ENCODE peak calls at places on chromosomes 11 and 22, in six cellular contexts. One of them, this sample, is unnamed. For H3K4me1, the result is how much of the 10 kb centered on the place peaks cover.

GRCh38 chr11:77558380-77558779 is 31.4 kb upstream of the AQP11 start:
- DNase-seq in fibroblast of lung: no peak
- DNase-seq in transverse colon: no peak
- DNase-seq in heart right ventricle: no peak
- DNase-seq in pancreas: no peak
- DNase-seq in suprapubic skin: no peak
- DNase-seq in this sample: no peak

GRCh38 chr11:95296165-95296564 is 65.2 kb upstream of the SESN3 start:
- DNase-seq in fibroblast of lung: no peak
- DNase-seq in transverse colon: peak
- DNase-seq in heart right ventricle: no peak
- DNase-seq in pancreas: peak
- DNase-seq in suprapubic skin: no peak
- DNase-seq in this sample: no peak

GRCh38 chr22:22201185-22201924 is 43.2 kb upstream of the VPREB1 start:
- DNase-seq in fibroblast of lung: peak
- DNase-seq in transverse colon: peak
- DNase-seq in heart right ventricle: peak
- DNase-seq in pancreas: no peak
- DNase-seq in suprapubic skin: no peak
- DNase-seq in this sample: peak

GRCh38 chr11:36500315-36500721 is 9.8 kb downstream of the TRAF6 start:
- DNase-seq in fibroblast of lung: peak
- DNase-seq in transverse colon: peak
- DNase-seq in heart right ventricle: no peak
- DNase-seq in pancreas: no peak
- DNase-seq in suprapubic skin: no peak
- DNase-seq in this sample: peak

GRCh38 chr11:119352857-119353260 is 6.4 kb upstream of the MFRP start:
- DNase-seq in fibroblast of lung: peak
- DNase-seq in transverse colon: no peak
- DNase-seq in heart right ventricle: no peak
- DNase-seq in pancreas: peak
- DNase-seq in suprapubic skin: peak
- DNase-seq in this sample: no peak

GRCh38 chr22:29219881-29220670 is 14.4 kb downstream of the EMID1 start:
- DNase-seq in fibroblast of lung: no peak
- DNase-seq in transverse colon: no peak
- DNase-seq in heart right ventricle: no peak
- DNase-seq in pancreas: no peak
- DNase-seq in suprapubic skin: peak
- DNase-seq in this sample: no peak

GRCh38 chr11:58498464-58498863 is 9.4 kb downstream of the OR5B21 start:
- DNase-seq in fibroblast of lung: no peak
- DNase-seq in transverse colon: peak
- DNase-seq in heart right ventricle: no peak
- DNase-seq in pancreas: no peak
- DNase-seq in suprapubic skin: no peak
- DNase-seq in this sample: no peak

GRCh38 chr22:30221121-30221992 is 25.2 kb downstream of the LIF start:
- DNase-seq in fibroblast of lung: no peak
- DNase-seq in transverse colon: peak
- DNase-seq in heart right ventricle: no peak
- DNase-seq in pancreas: no peak
- DNase-seq in suprapubic skin: no peak
- DNase-seq in this sample: no peak

GRCh38 chr11:111967651-111968050 is 30.5 kb downstream of the DIXDC1 start:
- DNase-seq in fibroblast of lung: no peak
- DNase-seq in transverse colon: no peak
- DNase-seq in heart right ventricle: peak
- DNase-seq in pancreas: no peak
- DNase-seq in suprapubic skin: no peak
- DNase-seq in this sample: no peak

GRCh38 chr11:12116425-12117032 is 6.1 kb downstream of the MICAL2 start:
- DNase-seq in fibroblast of lung: no peak
- DNase-seq in transverse colon: no peak
- DNase-seq in heart right ventricle: no peak
- DNase-seq in pancreas: no peak
- DNase-seq in suprapubic skin: no peak
- DNase-seq in this sample: no peak

GRCh38 chr22:35380013-35380412 is 883 bp upstream of the HMOX1 start:
- DNase-seq in fibroblast of lung: peak
- DNase-seq in transverse colon: peak
- DNase-seq in heart right ventricle: no peak
- DNase-seq in pancreas: no peak
- DNase-seq in suprapubic skin: no peak
- DNase-seq in this sample: no peak

GRCh38 chr11:118859995-118860394 is 23.7 kb upstream of the CXCR5 start:
- DNase-seq in fibroblast of lung: no peak
- DNase-seq in transverse colon: no peak
- DNase-seq in heart right ventricle: no peak
- DNase-seq in pancreas: no peak
- DNase-seq in suprapubic skin: no peak
- DNase-seq in this sample: no peak

GRCh38 chr11:88384004-88384677 is 46.6 kb upstream of the CTSC start:
- DNase-seq in fibroblast of lung: no peak
- DNase-seq in transverse colon: no peak
- DNase-seq in heart right ventricle: no peak
- DNase-seq in pancreas: no peak
- DNase-seq in suprapubic skin: no peak
- DNase-seq in this sample: no peak

GRCh38 chr11:87374206-87374793 is 336.6 kb downstream of the TMEM135 start:
- DNase-seq in fibroblast of lung: no peak
- DNase-seq in transverse colon: no peak
- DNase-seq in heart right ventricle: no peak
- DNase-seq in pancreas: no peak
- DNase-seq in suprapubic skin: no peak
- DNase-seq in this sample: no peak

GRCh38 chr11:93063101-93063500 is 93.7 kb downstream of the MTNR1B start:
- DNase-seq in fibroblast of lung: no peak
- DNase-seq in transverse colon: no peak
- DNase-seq in heart right ventricle: no peak
- DNase-seq in pancreas: no peak
- DNase-seq in suprapubic skin: no peak
- DNase-seq in this sample: no peak

GRCh38 chr11:77198440-77198849 is 70.4 kb downstream of the MYO7A start:
- DNase-seq in fibroblast of lung: no peak
- DNase-seq in transverse colon: no peak
- DNase-seq in heart right ventricle: no peak
- DNase-seq in pancreas: no peak
- DNase-seq in suprapubic skin: peak
- DNase-seq in this sample: peak

GRCh38 chr11:12009617-12010321 is 1.3 kb upstream of the DKK3 start:
- DNase-seq in fibroblast of lung: no peak
- DNase-seq in transverse colon: no peak
- DNase-seq in heart right ventricle: no peak
- DNase-seq in pancreas: no peak
- DNase-seq in suprapubic skin: no peak
- DNase-seq in this sample: no peak

GRCh38 chr11:85658180-85658579 is 6.7 kb downstream of the CREBZF start:
- DNase-seq in fibroblast of lung: no peak
- DNase-seq in transverse colon: no peak
- DNase-seq in heart right ventricle: no peak
- DNase-seq in pancreas: no peak
- DNase-seq in suprapubic skin: no peak
- DNase-seq in this sample: no peak
- H3K4me1 ChIP-seq in fibroblast of lung: under half
- H3K4me1 ChIP-seq in transverse colon: under half
- H3K4me1 ChIP-seq in heart right ventricle: half or more
- H3K4me1 ChIP-seq in pancreas: under half
- H3K4me1 ChIP-seq in suprapubic skin: under half
- H3K4me1 ChIP-seq in this sample: under half

GRCh38 chr11:132992838-132993680 is 539.2 kb downstream of the OPCML start:
- DNase-seq in fibroblast of lung: peak
- DNase-seq in transverse colon: no peak
- DNase-seq in heart right ventricle: no peak
- DNase-seq in pancreas: no peak
- DNase-seq in suprapubic skin: no peak
- DNase-seq in this sample: no peak
- TF ChIP-seq CTCF in fibroblast of lung: peak
- TF ChIP-seq CTCF in transverse colon: no peak
- TF ChIP-seq CTCF in heart right ventricle: no peak
- TF ChIP-seq CTCF in pancreas: no peak
- TF ChIP-seq CTCF in suprapubic skin: no peak
- TF ChIP-seq CTCF in this sample: peak

GRCh38 chr11:86069408-86070086 is 663 bp upstream of the PICALM start:
- DNase-seq in fibroblast of lung: peak
- DNase-seq in transverse colon: peak
- DNase-seq in heart right ventricle: no peak
- DNase-seq in pancreas: no peak
- DNase-seq in suprapubic skin: no peak
- DNase-seq in this sample: peak
- H3K27ac ChIP-seq in fibroblast of lung: peak
- H3K27ac ChIP-seq in transverse colon: peak
- H3K27ac ChIP-seq in heart right ventricle: peak
- H3K27ac ChIP-seq in pancreas: peak
- H3K27ac ChIP-seq in suprapubic skin: peak
- H3K27ac ChIP-seq in this sample: peak

DNA sequence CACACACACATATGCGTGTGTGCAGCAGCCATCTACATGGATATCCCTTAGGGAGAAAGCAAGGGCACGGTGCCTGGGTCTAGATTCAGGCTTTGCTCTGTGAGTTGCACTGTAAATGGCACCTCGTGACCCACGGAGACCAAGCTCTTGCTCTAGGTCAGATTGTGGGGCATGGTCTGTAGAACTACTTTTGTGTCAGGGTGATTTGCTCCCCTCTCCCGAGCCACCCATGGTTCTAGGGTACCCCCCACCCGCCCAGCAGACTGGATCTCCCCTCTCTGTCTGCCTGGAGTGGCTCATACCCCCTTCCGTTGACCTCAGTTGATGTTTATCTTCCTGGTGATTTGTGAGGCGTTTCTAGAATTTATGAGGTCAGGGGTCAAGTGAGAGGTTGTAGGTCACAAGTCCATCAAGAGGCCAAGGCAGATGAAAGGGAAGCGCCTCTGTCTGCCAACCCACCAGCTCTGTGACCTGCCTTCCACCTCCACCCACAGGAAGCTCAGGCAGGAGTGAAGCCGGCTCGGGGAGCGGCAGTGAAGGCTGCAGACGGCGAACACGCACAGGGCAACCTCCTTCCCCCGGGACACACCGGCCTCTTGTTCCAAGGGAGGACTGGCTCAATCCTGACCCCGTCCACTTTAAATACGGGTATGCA is 76.2 kb upstream of the TTLL12 start:
- DNase-seq in fibroblast of lung: peak
- DNase-seq in transverse colon: peak
- DNase-seq in heart right ventricle: no peak
- DNase-seq in pancreas: no peak
- DNase-seq in suprapubic skin: no peak
- DNase-seq in this sample: no peak
- H3K4me1 ChIP-seq in fibroblast of lung: under half
- H3K4me1 ChIP-seq in transverse colon: under half
- H3K4me1 ChIP-seq in heart right ventricle: under half
- H3K4me1 ChIP-seq in pancreas: under half
- H3K4me1 ChIP-seq in suprapubic skin: under half
- H3K4me1 ChIP-seq in this sample: under half

GRCh38 chr11:35009191-35009940 is 92.9 kb downstream of the PDHX start:
- DNase-seq in fibroblast of lung: peak
- DNase-seq in transverse colon: peak
- DNase-seq in heart right ventricle: no peak
- DNase-seq in pancreas: peak
- DNase-seq in suprapubic skin: no peak
- DNase-seq in this sample: peak
- TF ChIP-seq CTCF in fibroblast of lung: no peak
- TF ChIP-seq CTCF in transverse colon: no peak
- TF ChIP-seq CTCF in heart right ventricle: no peak
- TF ChIP-seq CTCF in pancreas: no peak
- TF ChIP-seq CTCF in suprapubic skin: no peak
- TF ChIP-seq CTCF in this sample: peak

DNA sequence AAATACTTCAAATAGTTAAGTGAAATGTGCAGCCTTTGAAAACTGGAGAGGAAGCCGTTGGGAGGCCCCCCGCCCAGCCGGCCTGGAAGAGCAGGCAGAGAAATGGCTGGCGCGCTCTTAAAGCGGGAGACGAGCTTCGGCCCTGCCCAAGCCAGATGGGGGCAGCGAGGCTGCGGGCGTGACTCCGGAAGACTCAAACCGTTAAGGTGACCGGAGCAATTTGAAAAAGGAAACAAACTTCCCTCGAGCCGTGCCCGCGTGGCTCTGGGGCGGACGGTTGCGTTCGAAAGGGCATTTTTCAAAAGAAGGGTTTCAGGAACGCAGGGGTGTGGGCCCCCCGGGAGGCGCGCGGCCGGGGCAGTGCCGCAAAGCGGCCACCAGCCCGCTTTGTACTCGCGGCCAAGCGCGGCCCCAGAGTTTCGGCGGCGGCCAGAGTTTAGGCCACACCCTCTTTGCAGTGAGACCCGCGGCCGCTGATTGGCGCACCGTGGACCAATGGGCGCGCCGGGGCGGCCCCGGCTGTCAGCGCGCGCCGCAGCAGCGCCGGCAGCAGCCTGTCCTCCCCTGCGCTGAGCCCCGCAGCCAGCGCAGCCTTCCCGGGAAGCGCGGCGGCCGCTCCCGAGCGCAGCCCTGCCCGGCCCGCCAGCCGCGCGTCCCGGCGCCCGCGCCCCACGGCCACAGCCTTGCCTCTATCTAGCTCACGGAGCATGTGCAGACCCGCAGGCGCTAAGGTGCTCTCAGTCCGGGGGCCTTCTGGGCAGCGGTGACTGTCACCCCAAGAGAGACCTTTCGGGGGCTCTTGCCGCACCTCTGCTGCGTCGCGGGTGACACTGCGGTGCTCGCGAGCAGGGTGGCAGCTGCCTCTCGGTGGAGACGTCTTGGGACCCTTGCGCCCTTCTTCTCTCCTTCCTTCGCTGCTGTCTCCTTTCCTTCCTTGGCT is at the start of gene NAV2:
- DNase-seq in fibroblast of lung: peak
- DNase-seq in transverse colon: peak
- DNase-seq in heart right ventricle: peak
- DNase-seq in pancreas: peak
- DNase-seq in suprapubic skin: peak
- DNase-seq in this sample: peak
- H3K27ac ChIP-seq in fibroblast of lung: peak
- H3K27ac ChIP-seq in transverse colon: peak
- H3K27ac ChIP-seq in heart right ventricle: peak
- H3K27ac ChIP-seq in pancreas: peak
- H3K27ac ChIP-seq in suprapubic skin: peak
- H3K27ac ChIP-seq in this sample: peak

GRCh38 chr11:10307411-10308207 is 2.7 kb downstream of the ADM start:
- DNase-seq in fibroblast of lung: peak
- DNase-seq in transverse colon: peak
- DNase-seq in heart right ventricle: peak
- DNase-seq in pancreas: peak
- DNase-seq in suprapubic skin: peak
- DNase-seq in this sample: peak

GRCh38 chr11:10307022-10307410 is 2.1 kb downstream of the ADM start:
- DNase-seq in fibroblast of lung: no peak
- DNase-seq in transverse colon: no peak
- DNase-seq in heart right ventricle: no peak
- DNase-seq in pancreas: no peak
- DNase-seq in suprapubic skin: no peak
- DNase-seq in this sample: no peak

GRCh38 chr11:10309163-10310093 is 4.6 kb downstream of the ADM start:
- DNase-seq in fibroblast of lung: peak
- DNase-seq in transverse colon: peak
- DNase-seq in heart right ventricle: peak
- DNase-seq in pancreas: peak
- DNase-seq in suprapubic skin: peak
- DNase-seq in this sample: peak

GRCh38 chr11:10310301-10310841 is 5.5 kb downstream of the ADM start:
- DNase-seq in fibroblast of lung: peak
- DNase-seq in transverse colon: no peak
- DNase-seq in heart right ventricle: no peak
- DNase-seq in pancreas: no peak
- DNase-seq in suprapubic skin: no peak
- DNase-seq in this sample: peak

GRCh38 chr11:10308208-10308954 is 3.5 kb downstream of the ADM start:
- DNase-seq in fibroblast of lung: peak
- DNase-seq in transverse colon: no peak
- DNase-seq in heart right ventricle: no peak
- DNase-seq in pancreas: no peak
- DNase-seq in suprapubic skin: no peak
- DNase-seq in this sample: no peak
- H3K4me1 ChIP-seq in fibroblast of lung: under half
- H3K4me1 ChIP-seq in transverse colon: under half
- H3K4me1 ChIP-seq in heart right ventricle: half or more
- H3K4me1 ChIP-seq in pancreas: under half
- H3K4me1 ChIP-seq in suprapubic skin: half or more
- H3K4me1 ChIP-seq in this sample: under half

This sample was measured in foreskin keratinocyte.